ENCODE peak calls at places on chromosomes 7 and 10, in five cellular contexts. O, S, H, V and Z are unnamed samples.

GRCh38 chr10:79411546-79412495 is 33.6 kb downstream of the ZCCHC24 start:
- DNase-seq in V (no peak), O (no peak), S (no peak), H (no peak), Z (no peak)

GRCh38 chr7:131604841-131605279 is 48.4 kb upstream of the PODXL start:
- DNase-seq in V (no peak), H (no peak), S (no peak), O (no peak), Z (peak; percentile 98)

GRCh38 chr7:128302110-128302509 is 41.6 kb downstream of the RBM28 start:
- DNase-seq in H (no peak), V (no peak), S (no peak), O (no peak), Z (no peak)

GRCh38 chr10:52779541-52780390 is 7.2 kb upstream of the MBL2 start:
- DNase-seq in H (peak; percentile 64), O (peak; percentile 90), V (peak; percentile 98), S (no peak), Z (peak; percentile 50)

GRCh38 chr7:91551377-91552175 is 287.3 kb downstream of the FZD1 start:
- DNase-seq in H (no peak), V (no peak), S (no peak), O (no peak), Z (no peak)

GRCh38 chr10:73842349-73842748 is 31.0 kb upstream of the NDST2 start:
- DNase-seq in V (no peak), S (no peak), H (no peak), O (no peak), Z (no peak)

GRCh38 chr7:79458796-79459195 is 5.3 kb upstream of the MAGI2 start:
- DNase-seq in S (no peak), H (no peak), O (no peak), V (no peak), Z (no peak)

GRCh38 chr10:106982248-106982647 is 182.3 kb downstream of the SORCS1 start:
- DNase-seq in V (no peak), O (no peak), H (no peak), S (no peak), Z (no peak)

GRCh38 chr10:43737003-43737402 is 88.3 kb upstream of the ZNF32 start:
- DNase-seq in H (no peak), V (no peak), S (no peak), O (no peak), Z (no peak)

GRCh38 chr10:47165711-47166404 is 134.1 kb upstream of the GDF10 start:
- DNase-seq in S (no peak), O (no peak), H (no peak), V (no peak), Z (no peak)

GRCh38 chr7:11935905-11936304 is 103.9 kb upstream of the THSD7A start:
- DNase-seq in S (no peak), H (no peak), V (no peak), O (no peak), Z (no peak)

GRCh38 chr7:7452652-7453051 is 83.0 kb downstream of the COL28A1 start:
- DNase-seq in V (no peak), S (no peak), H (no peak), O (no peak), Z (no peak)

GRCh38 chr10:102434251-102434913 is 2.0 kb upstream of the CUEDC2 start:
- DNase-seq in H (peak; percentile 72), O (no peak), S (no peak), V (no peak), Z (no peak)

GRCh38 chr7:27171636-27172387 is 2.3 kb downstream of the HOXA10 start:
- DNase-seq in V (peak; percentile 52), H (no peak), S (no peak), O (no peak), Z (no peak)

GRCh38 chr10:42975558-42976352 is 101.1 kb upstream of the RET start:
- DNase-seq in V (no peak), O (no peak), H (peak; percentile 20), S (no peak), Z (no peak)

GRCh38 chr10:51667992-51668689 is 31.3 kb downstream of the CSTF2T start:
- DNase-seq in V (no peak), O (no peak), S (no peak), H (no peak), Z (no peak)

GRCh38 chr10:72508033-72508432 is 117.8 kb downstream of the MICU1 start:
- DNase-seq in H (no peak), S (no peak), O (no peak), V (no peak), Z (no peak)

GRCh38 chr10:72509206-72509799 is 116.6 kb downstream of the MICU1 start:
- DNase-seq in S (no peak), V (no peak), O (no peak), H (no peak), Z (no peak)

GRCh38 chr10:72511414-72511813 is 114.5 kb downstream of the MICU1 start:
- DNase-seq in S (no peak), O (no peak), V (no peak), H (no peak), Z (no peak)

GRCh38 chr10:72506474-72506873 is 119.4 kb downstream of the MICU1 start:
- DNase-seq in V (no peak), S (no peak), O (no peak), H (no peak), Z (no peak)

DNA sequence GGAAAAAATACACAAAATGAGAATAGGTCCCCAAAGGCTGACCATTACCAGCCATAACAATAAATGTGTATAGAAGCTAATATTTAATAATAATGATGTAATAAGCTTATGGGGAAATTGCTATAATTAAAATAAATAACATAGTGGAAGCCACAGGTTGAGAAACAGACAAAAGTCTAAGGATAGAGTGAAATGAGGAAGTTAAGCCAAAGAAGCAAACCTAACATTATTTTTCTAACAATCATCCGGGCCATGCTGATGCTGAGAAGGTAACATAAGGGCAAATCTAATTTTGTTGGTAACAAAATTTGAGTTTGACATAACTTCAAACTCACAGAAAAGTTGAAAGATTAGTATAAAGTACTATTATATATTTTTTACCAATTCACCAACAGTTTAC is 115.9 kb downstream of the MICU1 start:
- DNase-seq in H (no peak), O (no peak), V (no peak), S (no peak), Z (no peak)
- TF ChIP-seq SUZ12 in H (no peak), O (no peak), V (no peak), S (no peak), Z (no peak)

GRCh38 chr10:125026036-125026931 is 84.4 kb downstream of the ZRANB1 start:
- DNase-seq in H (no peak), O (no peak), S (no peak), V (no peak), Z (no peak)

GRCh38 chr10:125023862-125024495 is 82.1 kb downstream of the ZRANB1 start:
- DNase-seq in O (peak; percentile 50), H (no peak), S (no peak), V (no peak), Z (no peak)

GRCh38 chr10:125023269-125023668 is 81.3 kb downstream of the ZRANB1 start:
- DNase-seq in O (peak; percentile 84), V (no peak), S (no peak), H (peak; percentile 10), Z (no peak)

GRCh38 chr10:125025341-125025740 is 83.4 kb downstream of the ZRANB1 start:
- DNase-seq in S (no peak), H (no peak), O (no peak), V (no peak), Z (no peak)

GRCh38 chr10:125024496-125025234 is 82.7 kb downstream of the ZRANB1 start:
- DNase-seq in S (no peak), H (no peak), O (no peak), V (no peak), Z (no peak)
- TF ChIP-seq SUZ12 in S (no peak), H (no peak), O (no peak), V (no peak), Z (no peak)

DNA sequence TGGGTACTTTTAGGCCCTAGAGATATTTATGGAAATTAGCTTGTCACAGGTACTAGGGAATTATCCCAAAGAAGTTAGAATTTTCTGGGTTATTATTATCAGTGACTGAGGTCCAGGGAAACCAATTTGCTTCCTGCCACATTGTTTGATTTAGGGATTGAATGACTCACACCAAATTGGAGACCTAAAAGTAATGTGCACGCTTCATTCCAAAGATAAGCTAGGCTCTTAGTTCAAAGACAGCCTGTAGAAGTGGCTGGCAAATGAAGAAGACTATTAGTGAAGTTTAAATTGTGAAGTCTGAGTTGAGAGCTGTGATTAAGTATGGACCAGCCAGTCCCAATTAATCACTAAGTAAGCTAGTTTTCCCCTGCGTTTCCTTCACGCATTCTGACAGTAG is 188.1 kb upstream of the MYO3A start:
- DNase-seq in S (no peak), O (no peak), V (no peak), H (no peak), Z (no peak)
- TF ChIP-seq SUZ12 in S (no peak), O (no peak), V (no peak), H (no peak), Z (no peak)

DNA sequence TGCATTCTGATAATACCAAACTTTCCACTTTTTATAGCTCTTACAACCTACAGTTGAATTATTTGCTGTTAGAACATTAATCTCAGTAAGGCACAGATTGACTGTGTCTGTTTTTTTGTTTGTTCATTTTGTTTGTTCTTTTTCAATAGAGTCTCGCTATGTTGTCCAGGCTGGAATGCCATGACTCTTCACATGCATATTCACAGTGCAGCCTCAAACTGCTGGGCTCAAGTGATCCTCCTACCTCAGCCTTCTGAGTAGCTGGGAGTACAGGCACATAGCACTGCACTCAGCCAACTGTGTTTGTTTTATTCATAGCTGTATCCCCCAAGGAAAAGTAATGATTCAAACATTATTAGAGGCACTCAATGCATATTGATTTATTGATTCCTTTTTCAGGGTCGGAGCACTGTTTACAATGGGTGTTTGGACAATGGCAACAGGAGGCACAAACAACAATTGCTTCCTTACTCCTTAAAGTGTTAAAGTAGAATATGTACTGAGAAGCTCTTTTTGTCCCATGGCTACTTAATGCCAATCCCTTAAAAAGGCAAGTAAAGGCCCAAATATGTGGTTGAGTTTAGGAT is 61.1 kb downstream of the SNX13 start:
- DNase-seq in H (no peak), O (no peak), S (no peak), V (no peak), Z (no peak)
- TF ChIP-seq SUZ12 in H (no peak), O (no peak), S (no peak), V (no peak), Z (no peak)